ENCODE peak calls at places on chromosomes 16 and 17, in six cellular contexts. A, D, O, U, M and K are unnamed samples.

GRCh38 chr16:57306676-57307341 is 22.3 kb upstream of the PLLP start:
- DNase-seq in A (peak), D (no peak), O (no peak), U (no peak), M (no peak), K (no peak)

GRCh38 chr17:31095239-31096105 is 695 bp downstream of the NF1 start:
- DNase-seq in A (peak), D (no peak), O (no peak), U (peak), M (peak), K (peak)

GRCh38 chr17:39624313-39624712 is 2.4 kb upstream of the PPP1R1B start:
- DNase-seq in A (no peak), D (no peak), O (no peak), U (no peak), M (no peak), K (no peak)

GRCh38 chr16:83808573-83809014 is 816 bp downstream of the HSBP1 start:
- DNase-seq in A (no peak), D (no peak), O (no peak), U (no peak), M (no peak), K (no peak)

GRCh38 chr16:72241930-72242329 is 70.0 kb upstream of the PMFBP1 start:
- DNase-seq in A (no peak), D (peak), O (no peak), U (peak), M (peak), K (peak)

GRCh38 chr16:20611350-20611902 is 35.3 kb upstream of the ACSM2B start:
- DNase-seq in A (peak), D (no peak), O (no peak), U (no peak), M (no peak), K (peak)

GRCh38 chr17:82865274-82865673 is 25.5 kb upstream of the ZNF750 start:
- DNase-seq in A (no peak), D (no peak), O (no peak), U (no peak), M (no peak), K (no peak)

GRCh38 chr16:27220991-27221390 is 17.7 kb downstream of the KDM8 start:
- DNase-seq in A (no peak), D (no peak), O (no peak), U (no peak), M (no peak), K (no peak)

GRCh38 chr17:16882243-16882925 is 89.5 kb downstream of the TNFRSF13B start:
- DNase-seq in A (no peak), D (no peak), O (no peak), U (no peak), M (no peak), K (no peak)

GRCh38 chr17:48492401-48493298 is 38.2 kb downstream of the HOXB1 start:
- DNase-seq in A (peak), D (no peak), O (peak), U (peak), M (peak), K (peak)

GRCh38 chr17:42141382-42141781 is 13.4 kb downstream of the RAB5C start:
- DNase-seq in A (no peak), D (no peak), O (no peak), U (no peak), M (no peak), K (no peak)

GRCh38 chr17:33927732-33928133 is 327.4 kb upstream of the CCL2 start:
- DNase-seq in A (no peak), D (no peak), O (no peak), U (peak), M (peak), K (peak)

GRCh38 chr16:22763655-22764054 is 50.3 kb upstream of the HS3ST2 start:
- DNase-seq in A (no peak), D (no peak), O (no peak), U (no peak), M (no peak), K (no peak)

GRCh38 chr17:1486802-1487695 is 5.4 kb downstream of the MYO1C start:
- DNase-seq in A (peak), D (no peak), O (peak), U (peak), M (peak), K (peak)

GRCh38 chr17:63412234-63412633 is 33.9 kb downstream of the CYB561 start:
- DNase-seq in A (no peak), D (no peak), O (no peak), U (no peak), M (no peak), K (no peak)

GRCh38 chr16:69443809-69444611 is 19.6 kb downstream of the CYB5B start:
- DNase-seq in A (no peak), D (no peak), O (no peak), U (peak), M (peak), K (peak)

GRCh38 chr16:1670371-1670770 is 7.7 kb upstream of the JPT2 start:
- DNase-seq in A (no peak), D (no peak), O (no peak), U (no peak), M (no peak), K (no peak)

GRCh38 chr16:89338863-89339262 is 121.4 kb downstream of the ZNF778 start:
- DNase-seq in A (no peak), D (no peak), O (no peak), U (no peak), M (no peak), K (no peak)

GRCh38 chr17:145671-146541 is 8.5 kb downstream of the SCGB1C2 start:
- DNase-seq in A (peak), D (no peak), O (no peak), U (no peak), M (no peak), K (no peak)

GRCh38 chr17:50488880-50489279 is 10.2 kb downstream of the RSAD1 start:
- DNase-seq in A (no peak), D (no peak), O (no peak), U (no peak), M (no peak), K (no peak)

GRCh38 chr16:86553356-86553755 is 1.7 kb downstream of the MTHFSD start:
- DNase-seq in A (no peak), D (no peak), O (no peak), U (no peak), M (no peak), K (no peak)

GRCh38 chr16:80705596-80705995 is 98.8 kb downstream of the CDYL2 start:
- DNase-seq in A (no peak), D (no peak), O (no peak), U (no peak), M (no peak), K (no peak)

GRCh38 chr17:78899361-78900260 is 3.4 kb downstream of the CEP295NL start:
- DNase-seq in A (no peak), D (no peak), O (no peak), U (peak), M (no peak), K (peak)